ENCODE peak calls at places on chromosome 1, in six cellular contexts. R is GM04503, U is NCI-H1092, D is EL, T is aorta, C is brain pericyte. I is an unnamed sample.

GRCh38 chr1:203150511-203151297 is 23.2 kb downstream of the ADORA1 start:
- DNase-seq in R (no peak), D (no peak), U (no peak), C (no peak), T (no peak), I (no peak)

GRCh38 chr1:11740258-11741192 is 4.6 kb downstream of the AGTRAP start:
- DNase-seq in C (no peak), U (no peak), T (no peak), D (peak; percentile 14), R (no peak), I (no peak)

GRCh38 chr1:25996966-25997758 is 701 bp downstream of the PAFAH2 start:
- DNase-seq in T (no peak), R (no peak), C (no peak), U (no peak), D (peak; percentile 69), I (no peak)

GRCh38 chr1:236348071-236348470 is 46.0 kb upstream of the EDARADD start:
- DNase-seq in R (no peak), D (no peak), U (no peak), T (peak; percentile 45), C (no peak), I (no peak)

GRCh38 chr1:109218516-109218915 is 4.8 kb downstream of the SARS1 start:
- DNase-seq in C (no peak), D (no peak), U (no peak), T (no peak), R (no peak), I (no peak)

GRCh38 chr1:59704721-59705120 is 110.0 kb upstream of the HOOK1 start:
- DNase-seq in R (no peak), T (no peak), C (no peak), D (no peak), U (no peak), I (no peak)

GRCh38 chr1:225480825-225481434 is 53.1 kb upstream of the LBR start:
- DNase-seq in U (no peak), D (peak; percentile 31), R (no peak), C (no peak), T (peak; percentile 48), I (no peak)

GRCh38 chr1:61640531-61641125 is 84.3 kb downstream of the TM2D1 start:
- DNase-seq in U (peak; percentile 83), T (no peak), R (no peak), C (no peak), D (no peak), I (no peak)

GRCh38 chr1:171902527-171902926 is 61.2 kb downstream of the DNM3 start:
- DNase-seq in C (no peak), D (no peak), R (no peak), T (no peak), U (no peak), I (no peak)

GRCh38 chr1:211991695-211992094 is 43.7 kb downstream of the INTS7 start:
- DNase-seq in U (no peak), C (no peak), D (no peak), R (no peak), T (no peak), I (no peak)

GRCh38 chr1:66626261-66626660 is 92.3 kb downstream of the SGIP1 start:
- DNase-seq in C (no peak), U (no peak), D (no peak), T (no peak), R (no peak), I (no peak)

GRCh38 chr1:17653728-17654351 is 101.3 kb upstream of the ACTL8 start:
- DNase-seq in R (no peak), U (peak; percentile 57), D (peak; percentile 36), T (no peak), C (no peak), I (no peak)

GRCh38 chr1:177937174-177937770 is 32.6 kb downstream of the SEC16B start:
- DNase-seq in T (no peak), R (no peak), C (no peak), U (no peak), D (no peak), I (no peak)

GRCh38 chr1:225539069-225539468 is 111.2 kb upstream of the LBR start:
- DNase-seq in C (no peak), U (no peak), T (no peak), R (no peak), D (no peak), I (no peak)

I was measured in AG09319.